ENCODE peak calls at places on chromosomes 3 and 15, in ten cellular contexts. M, L, F, R, Q, A, V, I, Y and C are unnamed samples. For H3K27me3 and H3K4me1, the result is how much of the 10 kb centered on the place peaks cover.

GRCh38 chr15:90667063-90667754 is 49.9 kb upstream of the BLM start:
- DNase-seq in F (no peak), I (no peak), R (no peak), M (no peak), A (no peak), V (no peak), L (no peak), Q (no peak), Y (no peak), C (no peak)

GRCh38 chr15:66578286-66578875 is 12.6 kb upstream of the LCTL start:
- DNase-seq in A (no peak), R (no peak), Q (no peak), L (no peak), F (peak), V (no peak), Y (no peak), I (no peak), M (no peak), C (no peak)

GRCh38 chr3:38029400-38030125 is at the start of gene PLCD1:
- DNase-seq in A (peak), Y (no peak), I (peak), M (peak), Q (peak), L (peak), V (no peak), R (no peak), F (no peak), C (peak)

GRCh38 chr15:37765809-37766208 is 168.6 kb upstream of the TMCO5A start:
- DNase-seq in R (no peak), A (no peak), M (peak), F (no peak), Q (no peak), Y (no peak), V (no peak), I (no peak), L (no peak), C (no peak)

GRCh38 chr3:126480864-126481263 is 5.2 kb upstream of the ZXDC start:
- DNase-seq in M (no peak), Y (no peak), Q (no peak), A (peak), V (no peak), F (no peak), R (no peak), L (no peak), I (no peak), C (peak)

GRCh38 chr3:13708301-13708700 is 159.4 kb downstream of the FBLN2 start:
- DNase-seq in Q (no peak), L (peak), F (no peak), A (peak), V (peak), R (no peak), I (no peak), M (no peak), Y (no peak), C (peak)

GRCh38 chr15:71970435-71970834 is 147.5 kb downstream of the MYO9A start:
- DNase-seq in Q (no peak), V (no peak), I (no peak), R (no peak), Y (no peak), L (no peak), F (no peak), M (no peak), A (no peak), C (no peak)

GRCh38 chr15:76866716-76867321 is 38.3 kb downstream of the SCAPER start:
- DNase-seq in Y (peak), A (no peak), I (peak), M (peak), Q (peak), V (no peak), L (no peak), R (no peak), F (peak), C (no peak)

GRCh38 chr3:187066228-187066995 is 72.9 kb downstream of the RPL39L start:
- DNase-seq in A (no peak), Q (peak), M (peak), V (peak), L (no peak), R (peak), F (peak), Y (no peak), I (peak), C (no peak)

GRCh38 chr3:190504354-190505125 is 9.3 kb upstream of the IL1RAP start:
- DNase-seq in A (no peak), Q (no peak), R (no peak), M (peak), I (no peak), F (no peak), Y (no peak), V (no peak), L (no peak), C (no peak)

GRCh38 chr15:65286069-65286703 is 497 bp downstream of the PARP16 start:
- DNase-seq in A (no peak), L (no peak), Y (no peak), I (no peak), M (peak), R (no peak), V (no peak), Q (peak), F (no peak), C (no peak)

GRCh38 chr3:49813497-49814174 is at the start of gene UBA7:
- DNase-seq in A (no peak), F (no peak), Q (no peak), R (no peak), Y (no peak), L (peak), I (no peak), V (no peak), M (no peak), C (peak)

GRCh38 chr3:17901893-17902292 is 159.5 kb upstream of the TBC1D5 start:
- DNase-seq in Y (no peak), V (no peak), I (no peak), L (no peak), F (no peak), M (no peak), R (no peak), Q (no peak), A (no peak), C (no peak)

DNA sequence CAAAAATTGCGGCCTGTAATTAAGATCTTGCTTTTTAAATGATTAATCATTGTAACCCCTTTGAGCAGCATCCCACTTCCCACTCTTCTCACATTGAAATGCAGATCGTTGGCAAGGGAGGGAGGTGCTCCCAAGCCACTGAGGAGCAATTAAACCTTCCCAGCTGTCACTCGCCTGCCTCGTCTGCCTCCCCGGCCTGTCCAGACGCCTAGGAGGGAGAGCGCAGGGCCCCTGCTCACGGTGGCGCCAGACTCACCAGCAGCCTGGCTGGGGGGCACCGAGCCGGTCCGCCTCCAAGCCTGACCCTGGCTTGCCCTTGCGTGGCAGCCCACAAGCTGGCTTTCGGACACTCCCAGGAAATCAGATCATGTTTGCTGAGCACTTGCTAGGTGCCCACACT is 51.5 kb downstream of the RHCG start:
- DNase-seq in M (peak), V (no peak), Y (no peak), R (no peak), L (no peak), A (no peak), Q (no peak), F (no peak), I (no peak), C (no peak)
- H3K27me3 ChIP-seq in M (under half), V (under half), Y (under half), R (under half), L (under half), A (half or more), Q (half or more), F (under half), I (under half), C (under half)

GRCh38 chr15:85289677-85290365 is 90.6 kb upstream of the AKAP13 start:
- DNase-seq in Q (no peak), M (peak), A (no peak), Y (peak), V (no peak), F (peak), R (no peak), I (peak), L (no peak), C (no peak)
- TF ChIP-seq POLR2AphosphoS5 in Q (no peak), M (no peak), A (no peak), Y (no peak), V (no peak), F (no peak), R (no peak), I (no peak), L (no peak), C (no peak)

DNA sequence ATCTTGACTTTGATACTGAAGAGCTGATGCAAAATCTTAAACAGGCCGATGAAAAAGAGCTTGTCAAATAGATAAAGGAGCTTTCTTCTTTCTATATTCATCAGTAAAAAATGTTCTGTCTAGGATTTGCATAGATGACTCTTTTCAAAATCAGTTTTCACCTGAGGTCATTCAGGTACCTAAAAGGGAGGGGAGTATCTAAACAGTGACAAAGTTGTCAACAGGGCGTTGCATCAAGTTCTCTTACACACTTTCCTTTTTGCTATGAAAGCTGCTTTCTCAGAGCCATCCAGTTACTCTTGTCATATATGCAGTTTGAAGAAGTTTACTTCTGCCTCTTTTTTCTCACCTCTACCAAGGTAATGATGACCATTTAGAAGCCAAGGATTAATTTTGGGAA is 60.0 kb downstream of the AKAP13 start:
- DNase-seq in M (no peak), R (no peak), Y (no peak), V (no peak), F (no peak), I (no peak), Q (no peak), A (no peak), L (no peak), C (no peak)
- H3K4me1 ChIP-seq in M (under half), R (under half), Y (under half), V (under half), F (under half), I (under half), Q (under half), A (under half), L (under half), C (under half)

DNA sequence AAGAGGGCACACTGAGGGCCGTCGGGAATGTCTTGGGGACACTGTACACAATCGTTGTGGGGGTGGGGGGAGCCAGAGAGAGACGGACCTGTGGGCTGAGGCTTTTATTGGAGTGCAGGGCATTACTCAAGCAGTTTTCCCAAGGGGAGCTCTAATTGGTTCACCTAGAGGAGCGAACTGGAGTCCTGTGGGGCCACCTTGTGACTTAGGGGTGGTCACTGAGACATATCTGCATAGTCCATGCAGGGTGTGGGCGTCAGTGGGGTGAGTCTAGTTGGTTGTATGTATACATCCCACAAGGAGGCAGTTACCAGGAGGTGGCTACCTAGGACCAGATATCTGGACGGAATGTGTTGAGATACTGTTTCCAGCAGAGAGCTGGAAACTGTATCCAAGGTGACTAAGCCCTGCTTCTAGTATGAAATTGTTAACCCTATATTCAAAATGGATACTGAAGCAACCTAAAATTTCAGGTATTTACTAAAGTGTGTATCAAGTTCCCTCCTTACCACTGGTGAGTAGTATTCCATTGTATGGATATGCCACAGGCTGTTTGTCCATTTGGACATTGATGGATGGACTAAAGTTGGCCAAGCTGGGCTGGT is 2.6 kb upstream of the PIGZ start:
- DNase-seq in M (no peak), R (no peak), Q (peak), F (no peak), L (no peak), Y (no peak), A (peak), V (peak), I (no peak), C (no peak)
- H3K27me3 ChIP-seq in M (half or more), R (under half), Q (under half), F (under half), L (under half), Y (under half), A (under half), V (under half), I (under half), C (under half)

GRCh38 chr3:125207507-125207906 is 5.0 kb downstream of the SLC12A8 start:
- DNase-seq in L (no peak), Q (no peak), F (no peak), R (no peak), A (no peak), Y (no peak), V (peak), I (no peak), M (no peak), C (no peak)

GRCh38 chr3:125211523-125212095 is 939 bp downstream of the SLC12A8 start:
- DNase-seq in A (no peak), M (no peak), F (no peak), L (no peak), R (no peak), V (no peak), Y (no peak), Q (no peak), I (no peak), C (no peak)

GRCh38 chr3:125212096-125212508 is 446 bp downstream of the SLC12A8 start:
- DNase-seq in I (peak), L (no peak), Y (no peak), V (no peak), A (no peak), R (no peak), F (no peak), Q (no peak), M (peak), C (no peak)

GRCh38 chr3:125206934-125207333 is 5.6 kb downstream of the SLC12A8 start:
- DNase-seq in Q (no peak), M (no peak), R (no peak), Y (no peak), V (peak), F (no peak), L (no peak), A (no peak), I (no peak), C (no peak)

GRCh38 chr3:125207949-125208568 is 4.5 kb downstream of the SLC12A8 start:
- DNase-seq in F (no peak), L (no peak), R (no peak), Q (no peak), A (no peak), I (no peak), Y (no peak), M (no peak), V (peak), C (no peak)
- TF ChIP-seq POLR2AphosphoS5 in F (no peak), L (no peak), R (no peak), Q (no peak), A (no peak), I (no peak), Y (no peak), M (no peak), V (no peak), C (no peak)

GRCh38 chr3:11587766-11588165 is 55.9 kb downstream of the VGLL4 start:
- DNase-seq in Q (no peak), A (no peak), Y (no peak), M (no peak), I (no peak), F (no peak), V (no peak), R (no peak), L (no peak), C (no peak)
- H3K4me1 ChIP-seq in Q (under half), A (half or more), Y (half or more), M (under half), I (half or more), F (under half), V (half or more), R (under half), L (half or more), C (under half)